ENCODE peak calls at places on chromosome 2, in six cellular contexts. L is breast epithelium; W is left lung; X is IMR-90; J is CD8-positive, alpha-beta memory T cell; Y is GM23248. Q is an unnamed sample.

GRCh38 chr2:37619230-37619956 is 52.0 kb downstream of the CDC42EP3 start:
- DNase-seq in L (no peak), X (no peak), Y (peak), W (no peak), J (no peak), Q (no peak)

GRCh38 chr2:109046925-109047508 is 58.0 kb upstream of the EDAR start:
- DNase-seq in J (no peak), X (no peak), L (no peak), Y (no peak), W (no peak), Q (no peak)

GRCh38 chr2:19819097-19820065 is 82.4 kb downstream of the TTC32 start:
- DNase-seq in W (no peak), X (peak), J (no peak), Y (peak), L (no peak), Q (no peak)

GRCh38 chr2:207706936-207707860 is 4.2 kb upstream of the CCNYL1 start:
- DNase-seq in L (no peak), X (no peak), J (no peak), Y (no peak), W (no peak), Q (no peak)

GRCh38 chr2:219551412-219551811 is 7.6 kb downstream of the TMEM198 start:
- DNase-seq in L (no peak), W (peak), Y (peak), X (peak), J (no peak), Q (no peak)

GRCh38 chr2:100427627-100428258 is 10.3 kb upstream of the CHST10 start:
- DNase-seq in W (no peak), L (peak), J (peak), X (peak), Y (peak), Q (no peak)

GRCh38 chr2:179410552-179411356 is 146.1 kb upstream of the SESTD1 start:
- DNase-seq in J (no peak), X (peak), L (no peak), Y (peak), W (no peak), Q (no peak)

GRCh38 chr2:219875036-219875435 is 247.6 kb downstream of the SLC4A3 start:
- DNase-seq in L (no peak), X (no peak), W (no peak), J (no peak), Y (no peak), Q (no peak)

GRCh38 chr2:97868986-97869721 is 126.6 kb downstream of the TMEM131 start:
- DNase-seq in L (no peak), X (peak), W (peak), J (no peak), Y (peak), Q (peak)

GRCh38 chr2:209549589-209549988 is 125.7 kb downstream of the MAP2 start:
- DNase-seq in Y (no peak), J (no peak), W (no peak), X (no peak), L (no peak), Q (no peak)

GRCh38 chr2:23563673-23564617 is 179.0 kb downstream of the KLHL29 start:
- DNase-seq in X (peak), W (no peak), Y (peak), J (no peak), L (peak), Q (peak)

GRCh38 chr2:112954364-112954763 is 23.4 kb upstream of the IL36G start:
- DNase-seq in L (no peak), J (no peak), Y (no peak), X (no peak), W (no peak), Q (no peak)

GRCh38 chr2:99101697-99102096 is 39.8 kb upstream of the C2orf15 start:
- DNase-seq in W (no peak), J (no peak), L (no peak), Y (peak), X (peak), Q (no peak)

GRCh38 chr2:210768329-210768910 is 212.0 kb downstream of the CPS1 start:
- DNase-seq in J (no peak), L (no peak), W (no peak), X (no peak), Y (no peak), Q (no peak)

GRCh38 chr2:162492225-162492624 is 148.3 kb downstream of the GCA start:
- DNase-seq in J (no peak), L (no peak), X (no peak), W (no peak), Y (no peak), Q (no peak)

GRCh38 chr2:239223029-239223329 is 177.8 kb downstream of the HDAC4 start:
- DNase-seq in W (no peak), Y (peak), J (no peak), X (peak), L (no peak), Q (no peak)

GRCh38 chr2:25797607-25798488 is 80.4 kb downstream of the ASXL2 start:
- DNase-seq in L (no peak), Y (no peak), X (no peak), W (no peak), J (no peak), Q (no peak)

GRCh38 chr2:72148975-72149555 is 1.4 kb upstream of the CYP26B1 start:
- DNase-seq in Y (peak), J (no peak), L (peak), X (peak), W (peak), Q (peak)

GRCh38 chr2:168277276-168277675 is 29.9 kb upstream of the STK39 start:
- DNase-seq in J (no peak), X (no peak), Y (no peak), L (no peak), W (no peak), Q (no peak)

DNA sequence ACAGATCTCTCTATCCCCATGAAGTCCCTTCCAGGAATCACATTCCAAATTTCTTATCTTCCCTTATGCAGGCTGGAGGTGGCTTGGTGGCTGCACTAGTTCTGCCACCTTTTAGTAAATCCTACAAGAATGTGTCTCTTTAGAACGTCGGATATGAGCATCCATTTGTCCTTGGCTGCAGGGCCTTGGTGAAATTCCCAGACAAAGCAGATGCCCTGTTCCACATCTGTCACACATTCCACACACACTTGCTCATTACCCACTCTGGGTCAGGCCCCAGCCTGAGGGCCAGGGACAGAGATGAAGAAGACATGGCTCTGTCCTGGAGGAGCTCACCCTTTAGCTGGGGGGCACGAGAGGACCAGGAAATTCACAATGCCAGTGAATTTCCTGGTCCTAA is 31.2 kb upstream of the GPR17 start:
- DNase-seq in J (no peak), L (no peak), X (peak), Y (peak), W (peak), Q (no peak)
- H3K27ac ChIP-seq in J (no peak), L (no peak), X (no peak), Y (no peak), W (no peak), Q (no peak)

DNA sequence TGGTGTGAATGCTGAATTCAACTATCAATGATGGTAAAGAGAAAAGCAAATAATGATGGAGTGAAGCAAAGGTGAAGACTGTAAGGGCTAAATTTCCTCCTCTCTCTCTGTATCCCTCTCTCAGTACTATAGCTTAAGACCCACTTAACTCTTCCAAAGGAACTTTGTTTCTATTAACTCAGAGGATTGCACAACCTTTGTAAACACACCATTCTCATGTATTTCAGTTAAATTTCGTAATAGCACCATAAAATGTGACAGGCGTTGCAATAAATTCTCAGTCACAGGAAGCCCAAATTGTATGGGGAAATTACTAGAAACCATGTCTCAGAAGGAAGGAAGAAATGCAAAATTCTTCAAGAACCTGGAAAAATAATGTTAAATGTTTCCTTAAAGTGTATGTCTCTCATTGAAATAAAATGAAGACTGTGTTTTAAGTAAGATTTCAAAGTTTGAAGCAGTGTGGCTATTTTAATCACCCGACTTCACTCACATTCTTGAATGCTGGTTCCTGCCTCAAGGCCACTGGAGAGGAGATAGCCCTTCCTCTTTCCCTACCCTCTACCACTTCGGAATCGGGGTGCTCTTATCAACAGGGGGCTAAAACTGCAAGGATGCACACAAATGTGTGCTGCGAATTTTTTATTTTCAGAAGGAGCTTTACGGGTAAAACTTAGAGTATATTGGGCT is 112.1 kb downstream of the FTCDNL1 start:
- DNase-seq in W (no peak), Y (peak), J (no peak), L (no peak), X (peak), Q (no peak)
- H3K4me3 ChIP-seq in W (no peak), Y (no peak), J (no peak), L (no peak), X (no peak), Q (no peak)

DNA sequence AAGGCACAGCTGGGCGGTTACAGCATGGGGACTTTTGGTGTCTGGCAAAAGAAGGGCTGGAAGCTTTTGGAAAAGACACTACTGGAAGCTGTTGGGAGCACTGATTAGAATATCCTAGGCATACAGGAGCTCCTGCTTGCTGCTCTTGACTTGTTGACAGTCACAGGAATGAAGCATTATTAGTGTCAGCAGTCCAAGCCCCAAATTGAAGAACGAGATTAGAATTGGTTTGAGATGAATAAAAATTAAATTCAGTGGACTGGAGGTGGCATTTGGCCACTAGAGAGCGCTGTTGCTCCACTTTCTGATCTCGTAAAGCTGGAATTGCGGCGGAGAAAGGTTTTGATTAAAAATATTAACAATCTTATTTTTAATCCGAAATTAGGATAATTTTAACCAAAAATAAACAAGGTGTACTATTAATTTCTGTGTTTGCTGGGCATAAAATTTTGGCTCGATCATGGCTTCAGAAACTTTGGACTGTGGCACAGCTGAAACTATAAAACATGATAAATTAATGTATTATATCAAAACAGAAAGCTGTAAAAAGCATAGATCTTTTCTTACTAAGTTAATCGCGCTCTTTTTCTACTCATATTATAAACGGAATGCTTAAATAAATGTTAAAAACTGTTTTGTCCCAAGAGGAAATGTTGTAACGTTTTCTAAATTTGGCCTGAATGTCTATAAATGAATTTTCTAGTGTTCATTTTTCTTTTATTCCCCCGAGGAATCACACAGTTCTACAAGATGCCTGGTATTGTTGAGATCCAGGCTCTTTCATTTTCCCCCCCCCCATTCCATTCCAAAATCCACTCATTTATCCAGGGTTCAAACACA is 2.4 kb upstream of the HOXD8 start:
- DNase-seq in J (peak), L (no peak), Y (peak), X (peak), W (peak), Q (peak)
- H3K27ac ChIP-seq in J (no peak), L (no peak), Y (peak), X (no peak), W (no peak), Q (no peak)

GRCh38 chr2:120430501-120430830 is 84.5 kb downstream of the INHBB start:
- DNase-seq in J (no peak), L (peak), X (no peak), W (no peak), Y (no peak), Q (no peak)
- H3K4me3 ChIP-seq in J (no peak), L (no peak), X (no peak), W (no peak), Y (no peak), Q (no peak)

DNA sequence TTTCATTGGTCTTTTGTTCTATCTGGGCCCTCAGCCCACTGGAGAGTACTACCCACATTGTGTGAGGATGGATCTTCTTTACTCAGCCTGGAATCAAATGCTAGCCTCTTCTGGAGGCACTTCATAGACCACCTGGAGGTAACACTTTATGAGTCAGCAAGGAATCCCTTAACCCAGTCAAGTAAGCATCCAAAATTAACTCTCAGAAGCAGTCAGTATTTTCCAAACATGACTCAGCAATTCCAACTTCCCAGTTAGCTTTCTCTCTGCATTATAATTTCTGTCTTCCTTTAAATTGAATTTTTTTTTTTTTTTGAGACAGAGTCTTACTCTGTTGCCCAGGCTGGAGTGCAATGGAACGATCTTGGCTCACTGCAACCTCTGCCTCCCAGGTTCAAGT is 142.7 kb downstream of the ACKR3 start:
- DNase-seq in W (no peak), L (no peak), J (no peak), X (peak), Y (peak), Q (no peak)
- H3K27ac ChIP-seq in W (no peak), L (no peak), J (no peak), X (no peak), Y (peak), Q (no peak)

DNA sequence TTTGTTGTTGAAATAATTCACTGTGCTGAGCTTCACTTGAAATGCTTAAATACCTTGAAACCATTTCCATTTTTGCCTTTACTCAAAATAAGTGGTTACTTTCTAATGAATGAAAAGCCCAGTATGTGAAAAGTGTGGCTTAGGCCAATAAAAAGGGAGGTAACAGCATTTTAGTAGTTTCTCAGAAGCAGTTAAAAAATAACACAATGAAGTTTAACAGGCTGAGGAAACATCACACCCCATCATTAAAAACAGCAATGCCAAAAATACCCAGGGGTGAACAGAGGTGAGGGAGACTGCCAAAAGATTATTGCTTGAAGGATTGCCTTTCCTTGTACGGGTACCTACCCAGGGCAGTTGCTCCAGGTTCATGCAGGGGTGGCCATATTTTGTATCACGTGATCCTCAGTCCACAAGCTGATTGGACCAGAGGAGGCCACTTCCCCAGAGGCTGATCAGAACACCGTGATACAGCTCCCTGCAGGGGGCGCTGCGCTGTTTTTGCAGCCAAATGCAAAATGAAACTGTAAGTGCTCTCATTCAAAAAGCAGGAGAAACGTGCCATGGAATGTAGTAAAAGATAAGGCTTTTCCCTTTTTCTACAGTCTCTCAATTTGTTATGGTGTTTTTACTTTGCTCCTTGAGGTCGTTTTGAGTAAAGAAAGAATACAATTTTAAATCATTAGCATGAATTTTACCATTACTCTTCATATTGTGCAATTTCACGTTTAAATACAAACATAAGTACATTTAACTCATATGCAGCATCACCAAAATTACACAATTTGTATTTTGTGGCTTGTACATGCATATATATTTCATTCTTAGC is 70.2 kb upstream of the SH3BP4 start:
- DNase-seq in X (peak), W (peak), J (peak), L (peak), Y (peak), Q (peak)
- H3K4me3 ChIP-seq in X (peak), W (no peak), J (no peak), L (no peak), Y (peak), Q (no peak)

Q was measured in aorta.